ENCODE peak calls at places on chromosomes 4 and X, in six cellular contexts. One of them, this sample, is unnamed. For H3K36me3, the result is how much of the 10 kb centered on the place peaks cover.

GRCh38 chrX:69015564-69016218 is 149.6 kb downstream of the PJA1 start:
- DNase-seq in lung: peak
- DNase-seq in SK-N-SH: no peak
- DNase-seq in psoas muscle: no peak
- DNase-seq in HCT116: no peak
- DNase-seq in left ventricle myocardium inferior: no peak
- DNase-seq in this sample: no peak

GRCh38 chr4:112523764-112524505 is 8.0 kb upstream of the NEUROG2 start:
- DNase-seq in lung: peak
- DNase-seq in SK-N-SH: peak
- DNase-seq in psoas muscle: peak
- DNase-seq in HCT116: peak
- DNase-seq in left ventricle myocardium inferior: peak
- DNase-seq in this sample: peak

GRCh38 chr4:74793757-74794340 is 474 bp downstream of the BTC start:
- DNase-seq in lung: peak
- DNase-seq in SK-N-SH: peak
- DNase-seq in psoas muscle: peak
- DNase-seq in HCT116: no peak
- DNase-seq in left ventricle myocardium inferior: no peak
- DNase-seq in this sample: peak

GRCh38 chr4:42750831-42751230 is 93.9 kb upstream of the ATP8A1 start:
- DNase-seq in lung: no peak
- DNase-seq in SK-N-SH: no peak
- DNase-seq in psoas muscle: no peak
- DNase-seq in HCT116: no peak
- DNase-seq in left ventricle myocardium inferior: no peak
- DNase-seq in this sample: no peak

GRCh38 chr4:128155231-128155855 is 94.2 kb downstream of the LARP1B start:
- DNase-seq in lung: no peak
- DNase-seq in SK-N-SH: peak
- DNase-seq in psoas muscle: peak
- DNase-seq in HCT116: no peak
- DNase-seq in left ventricle myocardium inferior: peak
- DNase-seq in this sample: no peak

GRCh38 chrX:18886005-18886343 is 97.9 kb downstream of the PHKA2 start:
- DNase-seq in lung: no peak
- DNase-seq in SK-N-SH: no peak
- DNase-seq in psoas muscle: no peak
- DNase-seq in HCT116: no peak
- DNase-seq in left ventricle myocardium inferior: no peak
- DNase-seq in this sample: no peak

GRCh38 chr4:163165217-163166017 is 1.3 kb downstream of the NAF1 start:
- DNase-seq in lung: no peak
- DNase-seq in SK-N-SH: no peak
- DNase-seq in psoas muscle: no peak
- DNase-seq in HCT116: no peak
- DNase-seq in left ventricle myocardium inferior: no peak
- DNase-seq in this sample: no peak

GRCh38 chr4:16092682-16093319 is 9.0 kb upstream of the PROM1 start:
- DNase-seq in lung: no peak
- DNase-seq in SK-N-SH: no peak
- DNase-seq in psoas muscle: no peak
- DNase-seq in HCT116: no peak
- DNase-seq in left ventricle myocardium inferior: no peak
- DNase-seq in this sample: no peak

GRCh38 chr4:150782921-150783320 is 201.0 kb downstream of the MAB21L2 start:
- DNase-seq in lung: no peak
- DNase-seq in SK-N-SH: no peak
- DNase-seq in psoas muscle: no peak
- DNase-seq in HCT116: no peak
- DNase-seq in left ventricle myocardium inferior: no peak
- DNase-seq in this sample: no peak

GRCh38 chr4:42464550-42465124 is 67.3 kb downstream of the SHISA3 start:
- DNase-seq in lung: no peak
- DNase-seq in SK-N-SH: no peak
- DNase-seq in psoas muscle: no peak
- DNase-seq in HCT116: no peak
- DNase-seq in left ventricle myocardium inferior: no peak
- DNase-seq in this sample: no peak

GRCh38 chrX:55710701-55711100 is 6.8 kb upstream of the RRAGB start:
- DNase-seq in lung: no peak
- DNase-seq in SK-N-SH: no peak
- DNase-seq in psoas muscle: no peak
- DNase-seq in HCT116: no peak
- DNase-seq in left ventricle myocardium inferior: no peak
- DNase-seq in this sample: peak

GRCh38 chr4:17475481-17475880 is 36.4 kb downstream of the QDPR start:
- DNase-seq in lung: no peak
- DNase-seq in SK-N-SH: peak
- DNase-seq in psoas muscle: no peak
- DNase-seq in HCT116: no peak
- DNase-seq in left ventricle myocardium inferior: no peak
- DNase-seq in this sample: no peak

GRCh38 chrX:77899081-77899828 is at the start of gene COX7B:
- DNase-seq in lung: peak
- DNase-seq in SK-N-SH: peak
- DNase-seq in psoas muscle: peak
- DNase-seq in HCT116: peak
- DNase-seq in left ventricle myocardium inferior: no peak
- DNase-seq in this sample: peak

GRCh38 chrX:24145340-24146186 is 4.0 kb upstream of the ZFX start:
- DNase-seq in lung: no peak
- DNase-seq in SK-N-SH: peak
- DNase-seq in psoas muscle: no peak
- DNase-seq in HCT116: no peak
- DNase-seq in left ventricle myocardium inferior: no peak
- DNase-seq in this sample: peak
- TF ChIP-seq CTCF in lung: no peak
- TF ChIP-seq CTCF in SK-N-SH: peak
- TF ChIP-seq CTCF in psoas muscle: no peak
- TF ChIP-seq CTCF in HCT116: no peak
- TF ChIP-seq CTCF in left ventricle myocardium inferior: no peak
- TF ChIP-seq CTCF in this sample: no peak

GRCh38 chr4:84901745-84902283 is 64.7 kb downstream of the WDFY3 start:
- DNase-seq in lung: no peak
- DNase-seq in SK-N-SH: peak
- DNase-seq in psoas muscle: no peak
- DNase-seq in HCT116: no peak
- DNase-seq in left ventricle myocardium inferior: no peak
- DNase-seq in this sample: no peak

GRCh38 chr4:84908876-84909275 is 57.6 kb downstream of the WDFY3 start:
- DNase-seq in lung: no peak
- DNase-seq in SK-N-SH: no peak
- DNase-seq in psoas muscle: no peak
- DNase-seq in HCT116: no peak
- DNase-seq in left ventricle myocardium inferior: no peak
- DNase-seq in this sample: no peak

GRCh38 chr4:84907145-84907544 is 59.3 kb downstream of the WDFY3 start:
- DNase-seq in lung: no peak
- DNase-seq in SK-N-SH: no peak
- DNase-seq in psoas muscle: no peak
- DNase-seq in HCT116: no peak
- DNase-seq in left ventricle myocardium inferior: no peak
- DNase-seq in this sample: no peak

GRCh38 chr4:84901173-84901572 is 65.3 kb downstream of the WDFY3 start:
- DNase-seq in lung: no peak
- DNase-seq in SK-N-SH: no peak
- DNase-seq in psoas muscle: no peak
- DNase-seq in HCT116: no peak
- DNase-seq in left ventricle myocardium inferior: no peak
- DNase-seq in this sample: no peak

DNA sequence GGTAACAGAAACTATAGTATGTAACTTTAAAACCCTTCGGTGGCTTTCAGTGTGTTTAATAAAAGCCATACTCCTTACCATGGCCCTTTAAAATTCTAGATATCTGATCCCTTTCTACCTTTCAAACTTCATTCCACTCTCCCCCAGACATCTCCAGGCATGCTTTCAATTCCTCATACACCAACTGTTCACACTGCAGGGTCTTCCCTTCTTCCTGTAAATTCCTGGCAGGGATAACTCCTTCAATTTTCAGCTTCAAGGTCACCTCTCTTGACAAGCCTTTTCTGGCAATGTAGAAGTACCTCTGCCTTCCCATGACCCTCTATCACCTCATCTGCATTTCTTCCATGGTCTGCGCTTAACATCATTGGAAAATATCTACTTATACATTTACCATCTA is 60.8 kb downstream of the WDFY3 start:
- DNase-seq in lung: no peak
- DNase-seq in SK-N-SH: no peak
- DNase-seq in psoas muscle: no peak
- DNase-seq in HCT116: no peak
- DNase-seq in left ventricle myocardium inferior: no peak
- DNase-seq in this sample: no peak
- H3K36me3 ChIP-seq in lung: under half
- H3K36me3 ChIP-seq in SK-N-SH: under half
- H3K36me3 ChIP-seq in psoas muscle: under half
- H3K36me3 ChIP-seq in HCT116: under half
- H3K36me3 ChIP-seq in left ventricle myocardium inferior: under half
- H3K36me3 ChIP-seq in this sample: under half

GRCh38 chr4:24794916-24795665 is at the start of gene SOD3:
- DNase-seq in lung: peak
- DNase-seq in SK-N-SH: no peak
- DNase-seq in psoas muscle: peak
- DNase-seq in HCT116: no peak
- DNase-seq in left ventricle myocardium inferior: peak
- DNase-seq in this sample: peak

GRCh38 chr4:24792552-24792951 is 2.8 kb upstream of the SOD3 start:
- DNase-seq in lung: no peak
- DNase-seq in SK-N-SH: no peak
- DNase-seq in psoas muscle: no peak
- DNase-seq in HCT116: no peak
- DNase-seq in left ventricle myocardium inferior: no peak
- DNase-seq in this sample: no peak

GRCh38 chr4:24794111-24794860 is 1.1 kb upstream of the SOD3 start:
- DNase-seq in lung: no peak
- DNase-seq in SK-N-SH: no peak
- DNase-seq in psoas muscle: peak
- DNase-seq in HCT116: no peak
- DNase-seq in left ventricle myocardium inferior: no peak
- DNase-seq in this sample: no peak

GRCh38 chr4:24791043-24791442 is 4.3 kb upstream of the SOD3 start:
- DNase-seq in lung: no peak
- DNase-seq in SK-N-SH: no peak
- DNase-seq in psoas muscle: no peak
- DNase-seq in HCT116: no peak
- DNase-seq in left ventricle myocardium inferior: no peak
- DNase-seq in this sample: no peak

GRCh38 chr4:24793219-24794005 is 2.0 kb upstream of the SOD3 start:
- DNase-seq in lung: no peak
- DNase-seq in SK-N-SH: no peak
- DNase-seq in psoas muscle: no peak
- DNase-seq in HCT116: peak
- DNase-seq in left ventricle myocardium inferior: no peak
- DNase-seq in this sample: no peak
- TF ChIP-seq CTCF in lung: no peak
- TF ChIP-seq CTCF in SK-N-SH: peak
- TF ChIP-seq CTCF in psoas muscle: peak
- TF ChIP-seq CTCF in HCT116: peak
- TF ChIP-seq CTCF in left ventricle myocardium inferior: peak
- TF ChIP-seq CTCF in this sample: peak

GRCh38 chr4:87112063-87112462 is 108.4 kb downstream of the KLHL8 start:
- DNase-seq in lung: no peak
- DNase-seq in SK-N-SH: no peak
- DNase-seq in psoas muscle: no peak
- DNase-seq in HCT116: no peak
- DNase-seq in left ventricle myocardium inferior: no peak
- DNase-seq in this sample: no peak
- H3K36me3 ChIP-seq in lung: under half
- H3K36me3 ChIP-seq in SK-N-SH: under half
- H3K36me3 ChIP-seq in psoas muscle: half or more
- H3K36me3 ChIP-seq in HCT116: under half
- H3K36me3 ChIP-seq in left ventricle myocardium inferior: half or more
- H3K36me3 ChIP-seq in this sample: under half

GRCh38 chr4:26061248-26061986 is 147.4 kb downstream of the SMIM20 start:
- DNase-seq in lung: no peak
- DNase-seq in SK-N-SH: peak
- DNase-seq in psoas muscle: no peak
- DNase-seq in HCT116: peak
- DNase-seq in left ventricle myocardium inferior: no peak
- DNase-seq in this sample: peak
- TF ChIP-seq CTCF in lung: peak
- TF ChIP-seq CTCF in SK-N-SH: peak
- TF ChIP-seq CTCF in psoas muscle: peak
- TF ChIP-seq CTCF in HCT116: peak
- TF ChIP-seq CTCF in left ventricle myocardium inferior: peak
- TF ChIP-seq CTCF in this sample: peak

GRCh38 chrX:40073439-40074054 is 24.2 kb downstream of the BCOR start:
- DNase-seq in lung: no peak
- DNase-seq in SK-N-SH: no peak
- DNase-seq in psoas muscle: peak
- DNase-seq in HCT116: no peak
- DNase-seq in left ventricle myocardium inferior: no peak
- DNase-seq in this sample: no peak
- H3K36me3 ChIP-seq in lung: under half
- H3K36me3 ChIP-seq in SK-N-SH: half or more
- H3K36me3 ChIP-seq in psoas muscle: half or more
- H3K36me3 ChIP-seq in HCT116: under half
- H3K36me3 ChIP-seq in left ventricle myocardium inferior: under half
- H3K36me3 ChIP-seq in this sample: under half

GRCh38 chrX:75038925-75039324 is 113.7 kb upstream of the NEXMIF start:
- DNase-seq in lung: no peak
- DNase-seq in SK-N-SH: no peak
- DNase-seq in psoas muscle: no peak
- DNase-seq in HCT116: peak
- DNase-seq in left ventricle myocardium inferior: no peak
- DNase-seq in this sample: no peak
- TF ChIP-seq CTCF in lung: no peak
- TF ChIP-seq CTCF in SK-N-SH: peak
- TF ChIP-seq CTCF in psoas muscle: no peak
- TF ChIP-seq CTCF in HCT116: peak
- TF ChIP-seq CTCF in left ventricle myocardium inferior: peak
- TF ChIP-seq CTCF in this sample: peak

GRCh38 chr4:7058792-7059191 is 9.1 kb downstream of the GRPEL1 start:
- DNase-seq in lung: no peak
- DNase-seq in SK-N-SH: no peak
- DNase-seq in psoas muscle: no peak
- DNase-seq in HCT116: no peak
- DNase-seq in left ventricle myocardium inferior: no peak
- DNase-seq in this sample: no peak
- H3K36me3 ChIP-seq in lung: half or more
- H3K36me3 ChIP-seq in SK-N-SH: half or more
- H3K36me3 ChIP-seq in psoas muscle: half or more
- H3K36me3 ChIP-seq in HCT116: under half
- H3K36me3 ChIP-seq in left ventricle myocardium inferior: half or more
- H3K36me3 ChIP-seq in this sample: under half

This sample was measured in PC-9.